ENCODE peak calls at places on chromosome 15, in seven cellular contexts. V is stomach, K is H1, W is uterus, B is H54, R is tibial nerve, U is esophagus muscularis mucosa. L is an unnamed sample.

GRCh38 chr15:85763157-85763556 is 31.6 kb downstream of the KLHL25 start:
- DNase-seq in V (no peak), K (no peak), W (no peak), B (no peak), R (no peak), U (no peak), L (no peak)

GRCh38 chr15:96270581-96271172 is 59.8 kb upstream of the NR2F2 start:
- DNase-seq in V (no peak), K (no peak), W (no peak), B (no peak), R (no peak), U (peak), L (no peak)

GRCh38 chr15:87633471-87633870 is 623.1 kb downstream of the NTRK3 start:
- DNase-seq in V (no peak), K (no peak), W (no peak), B (no peak), R (no peak), U (no peak), L (no peak)

GRCh38 chr15:31245756-31246155 is 80.9 kb upstream of the KLF13 start:
- DNase-seq in V (no peak), K (no peak), W (no peak), B (no peak), R (no peak), U (no peak), L (no peak)

GRCh38 chr15:55574096-55574495 is 14.0 kb downstream of the PYGO1 start:
- DNase-seq in V (no peak), K (no peak), W (no peak), B (no peak), R (no peak), U (no peak), L (no peak)

GRCh38 chr15:99486371-99487336 is 79.1 kb upstream of the MEF2A start:
- DNase-seq in V (peak), K (no peak), W (peak), B (no peak), R (peak), U (no peak), L (peak)

GRCh38 chr15:67101981-67102929 is 36.9 kb downstream of the SMAD3 start:
- DNase-seq in V (no peak), K (no peak), W (no peak), B (no peak), R (no peak), U (no peak), L (no peak)

GRCh38 chr15:59119625-59120024 is 14.7 kb downstream of the CCNB2 start:
- DNase-seq in V (no peak), K (no peak), W (no peak), B (no peak), R (no peak), U (no peak), L (no peak)

GRCh38 chr15:42133892-42134502 is 22.4 kb downstream of the PLA2G4F start:
- DNase-seq in V (peak), K (peak), W (no peak), B (peak), R (no peak), U (peak), L (peak)

GRCh38 chr15:79593119-79593869 is 161.2 kb downstream of the MINAR1 start:
- DNase-seq in V (no peak), K (no peak), W (no peak), B (no peak), R (no peak), U (peak), L (no peak)

GRCh38 chr15:24898715-24899278 is 56.0 kb upstream of the SNRPN start:
- DNase-seq in V (no peak), K (peak), W (no peak), B (no peak), R (no peak), U (no peak), L (no peak)

DNA sequence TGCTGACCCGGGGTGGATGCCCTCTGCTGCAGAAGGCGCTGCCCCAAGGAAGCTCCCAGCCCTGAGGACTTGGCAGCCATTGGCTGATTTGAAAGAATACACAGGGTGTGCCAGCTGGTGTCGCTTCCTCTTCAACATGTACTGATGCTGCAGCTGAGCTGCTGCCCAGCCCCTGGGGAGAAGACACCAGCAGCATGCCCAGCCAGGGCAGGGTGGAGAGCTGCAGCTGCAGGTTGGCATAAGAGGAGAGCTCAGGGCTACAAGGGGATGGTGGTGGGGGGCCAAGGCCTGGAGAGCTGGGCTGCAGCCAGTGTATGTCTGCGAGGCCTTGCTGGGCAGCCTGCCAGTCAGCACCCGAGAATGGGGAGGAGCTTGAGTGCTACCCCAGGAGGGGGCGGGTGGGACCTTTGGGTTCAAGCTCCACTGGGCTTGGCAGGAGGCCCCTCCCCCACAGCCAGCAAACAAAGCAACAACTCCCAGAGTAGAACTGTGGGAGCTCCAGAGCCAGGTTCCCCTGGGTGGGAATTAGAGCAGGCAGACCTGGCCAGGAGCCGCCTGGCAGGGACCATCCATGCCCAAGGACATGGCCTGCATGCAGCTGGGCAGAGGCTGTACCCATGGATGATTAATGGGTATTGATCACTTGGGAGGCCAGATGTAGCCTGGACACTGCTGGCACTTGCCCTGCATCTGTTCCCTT is 9.2 kb upstream of the SEMA4B start:
- DNase-seq in V (peak), K (no peak), W (peak), B (no peak), R (peak), U (no peak), L (peak)
- TF ChIP-seq POLR2A in V (no peak), K (no peak), W (no peak), B (no peak), R (no peak), U (no peak), L (no peak)

GRCh38 chr15:76930831-76931396 is 635 bp upstream of the RCN2 start:
- DNase-seq in V (no peak), K (no peak), W (no peak), B (no peak), R (no peak), U (no peak), L (no peak)

GRCh38 chr15:76928231-76928630 is 3.3 kb upstream of the RCN2 start:
- DNase-seq in V (no peak), K (no peak), W (no peak), B (no peak), R (no peak), U (no peak), L (no peak)

GRCh38 chr15:76932090-76932966 is 779 bp downstream of the RCN2 start:
- DNase-seq in V (no peak), K (no peak), W (no peak), B (no peak), R (no peak), U (no peak), L (no peak)

GRCh38 chr15:76929011-76929760 is 2.4 kb upstream of the RCN2 start:
- DNase-seq in V (no peak), K (no peak), W (no peak), B (no peak), R (no peak), U (no peak), L (no peak)

GRCh38 chr15:76931397-76932089 is at the start of gene RCN2:
- DNase-seq in V (peak), K (peak), W (peak), B (peak), R (peak), U (peak), L (peak)
- TF ChIP-seq POLR2A in V (no peak), K (peak), W (peak), B (peak), R (peak), U (no peak), L (peak)

GRCh38 chr15:78502641-78503040 is 4.7 kb upstream of the HYKK start:
- DNase-seq in V (no peak), K (no peak), W (no peak), B (no peak), R (no peak), U (no peak), L (no peak)

GRCh38 chr15:78507831-78508160 is 419 bp downstream of the HYKK start:
- DNase-seq in V (no peak), K (peak), W (no peak), B (no peak), R (no peak), U (no peak), L (no peak)

GRCh38 chr15:78509726-78510312 is 2.4 kb downstream of the HYKK start:
- DNase-seq in V (no peak), K (no peak), W (no peak), B (no peak), R (no peak), U (no peak), L (no peak)

GRCh38 chr15:78508272-78508671 is 895 bp downstream of the HYKK start:
- DNase-seq in V (no peak), K (no peak), W (no peak), B (no peak), R (no peak), U (no peak), L (no peak)

GRCh38 chr15:78506971-78507830 is at the start of gene HYKK:
- DNase-seq in V (peak), K (peak), W (peak), B (peak), R (peak), U (peak), L (peak)
- TF ChIP-seq POLR2A in V (no peak), K (no peak), W (peak), B (peak), R (no peak), U (no peak), L (peak)

DNA sequence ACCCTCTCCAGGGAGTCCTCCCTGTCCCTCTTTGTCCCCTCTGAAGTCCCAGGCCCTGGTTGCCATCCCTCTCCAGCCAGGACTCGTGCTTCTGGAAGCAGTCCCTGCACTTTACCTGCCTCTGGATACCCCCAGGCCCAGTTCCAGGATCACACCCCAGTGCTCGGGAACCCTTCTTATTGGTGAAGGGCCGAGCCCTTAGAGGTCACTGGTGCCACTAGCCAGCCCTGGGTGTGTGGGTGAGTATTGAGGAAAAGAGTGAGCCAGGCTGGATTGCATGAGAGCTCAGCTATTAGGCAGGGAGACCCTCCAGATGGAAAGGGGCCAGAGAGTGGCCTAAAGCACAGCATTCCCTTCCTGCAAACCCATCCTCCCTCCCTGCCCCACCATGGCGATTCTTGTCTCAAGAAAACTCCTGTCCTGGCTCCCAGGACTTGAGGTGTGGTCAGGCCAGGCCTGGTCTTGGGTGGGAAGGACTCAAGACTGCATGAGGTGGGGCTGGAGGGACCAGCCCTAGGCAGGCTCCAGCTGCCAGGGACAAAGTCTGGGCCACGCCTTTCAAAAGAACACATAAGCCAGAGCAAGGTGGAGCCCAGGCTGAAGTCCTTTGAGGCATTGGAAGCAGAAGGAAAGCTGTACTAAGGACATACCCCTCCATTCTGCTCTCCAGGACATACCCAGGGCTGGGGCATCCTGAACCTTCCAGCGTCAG is 4.8 kb upstream of the PHGR1 start:
- DNase-seq in V (peak), K (no peak), W (no peak), B (no peak), R (no peak), U (no peak), L (no peak)
- TF ChIP-seq POLR2A in V (no peak), K (no peak), W (no peak), B (no peak), R (no peak), U (no peak), L (no peak)

L was measured in adrenal gland.